ENCODE peak calls at places on chromosome 11, in six cellular contexts. U is glutamatergic neuron, W is H9, M is Peyer's patch, Y is sigmoid colon, F is pancreas. O is an unnamed sample.
A peak's percentile ranks its signal among the peaks of the same experiment; 100 is the strongest.

GRCh38 chr11:70872950-70873735 is 379.2 kb downstream of the SHANK2 start:
- DNase-seq in U (no peak), W (peak; percentile 68), M (no peak), Y (no peak), F (no peak), O (no peak)

GRCh38 chr11:114061053-114062049 is 1.8 kb downstream of the ZBTB16 start:
- DNase-seq in U (no peak), W (no peak), M (peak; percentile 67), Y (peak; percentile 87), F (peak; percentile 77), O (no peak)

GRCh38 chr11:119684361-119685072 is 44.5 kb downstream of the NECTIN1 start:
- DNase-seq in U (peak; percentile 53), W (no peak), M (no peak), Y (no peak), F (no peak), O (peak; percentile 18)

GRCh38 chr11:130478204-130478701 is 29.8 kb downstream of the ADAMTS15 start:
- DNase-seq in U (no peak), W (no peak), M (no peak), Y (peak; percentile 93), F (no peak), O (no peak)

GRCh38 chr11:90135016-90135415 is 553 bp downstream of the NAALAD2 start:
- DNase-seq in U (no peak), W (no peak), M (no peak), Y (no peak), F (no peak), O (no peak)

GRCh38 chr11:61160487-61161189 is 588 bp downstream of the VPS37C start:
- DNase-seq in U (no peak), W (no peak), M (no peak), Y (no peak), F (no peak), O (no peak)

GRCh38 chr11:73439002-73439843 is 63.0 kb downstream of the RELT start:
- DNase-seq in U (no peak), W (no peak), M (peak; percentile 51), Y (no peak), F (no peak), O (no peak)

GRCh38 chr11:88552377-88553029 is 215.0 kb upstream of the CTSC start:
- DNase-seq in U (peak; percentile 68), W (peak; percentile 79), M (no peak), Y (no peak), F (peak; percentile 57), O (peak; percentile 25)

GRCh38 chr11:130999992-131000770 is 83.9 kb upstream of the SNX19 start:
- DNase-seq in U (no peak), W (no peak), M (no peak), Y (no peak), F (no peak), O (no peak)

GRCh38 chr11:131999955-132000354 is 629.5 kb downstream of the NTM start:
- DNase-seq in U (no peak), W (no peak), M (no peak), Y (no peak), F (no peak), O (no peak)

GRCh38 chr11:8928981-8929615 is 3.6 kb downstream of the C11orf16 start:
- DNase-seq in U (no peak), W (no peak), M (no peak), Y (no peak), F (no peak), O (no peak)

GRCh38 chr11:112289588-112290461 is 29.2 kb upstream of the PLET1 start:
- DNase-seq in U (peak; percentile 92), W (peak; percentile 85), M (peak; percentile 90), Y (peak; percentile 89), F (peak; percentile 92), O (peak; percentile 80)

GRCh38 chr11:33970984-33971466 is 79.1 kb upstream of the LMO2 start:
- DNase-seq in U (peak; percentile 40), W (peak; percentile 51), M (no peak), Y (peak; percentile 68), F (no peak), O (peak; percentile 14)

GRCh38 chr11:1714908-1715885 is 18.2 kb downstream of the KRTAP5-6 start:
- DNase-seq in U (no peak), W (peak; percentile 12), M (no peak), Y (no peak), F (no peak), O (no peak)

GRCh38 chr11:37557990-37558389 is 960.0 kb upstream of the RAG2 start:
- DNase-seq in U (no peak), W (no peak), M (no peak), Y (no peak), F (no peak), O (no peak)

GRCh38 chr11:107606122-107606521 is 15.2 kb downstream of the ELMOD1 start:
- DNase-seq in U (no peak), W (peak; percentile 51), M (no peak), Y (no peak), F (no peak), O (no peak)

GRCh38 chr11:67354314-67355022 is 1.1 kb upstream of the POLD4 start:
- DNase-seq in U (no peak), W (peak; percentile 48), M (peak; percentile 86), Y (peak; percentile 81), F (no peak), O (no peak)

GRCh38 chr11:8786933-8787332 is 104.3 kb downstream of the RPL27A start:
- DNase-seq in U (no peak), W (no peak), M (no peak), Y (no peak), F (no peak), O (no peak)

GRCh38 chr11:94739331-94739730 is 28.8 kb upstream of the AMOTL1 start:
- DNase-seq in U (no peak), W (no peak), M (no peak), Y (no peak), F (no peak), O (no peak)

GRCh38 chr11:20036625-20037335 is 123.5 kb downstream of the DBX1 start:
- DNase-seq in U (no peak), W (no peak), M (no peak), Y (no peak), F (no peak), O (no peak)

GRCh38 chr11:130403301-130403804 is 25.1 kb downstream of the ADAMTS8 start:
- DNase-seq in U (no peak), W (peak; percentile 51), M (no peak), Y (peak; percentile 91), F (no peak), O (no peak)

GRCh38 chr11:94449029-94449428 is 44.6 kb downstream of the MRE11 start:
- DNase-seq in U (no peak), W (no peak), M (no peak), Y (no peak), F (no peak), O (no peak)

GRCh38 chr11:65225284-65226102 is 36.3 kb upstream of the POLA2 start:
- DNase-seq in U (peak; percentile 50), W (peak; percentile 69), M (peak; percentile 66), Y (peak; percentile 85), F (peak; percentile 76), O (peak; percentile 49)

GRCh38 chr11:70343631-70344030 is 54.7 kb upstream of the CTTN start:
- DNase-seq in U (no peak), W (no peak), M (no peak), Y (no peak), F (no peak), O (no peak)

GRCh38 chr11:13963169-13963948 is 836 bp downstream of the SPON1 start:
- DNase-seq in U (peak; percentile 36), W (peak; percentile 49), M (peak; percentile 67), Y (peak; percentile 72), F (peak; percentile 62), O (peak; percentile 9)

GRCh38 chr11:71298016-71298550 is 45.7 kb upstream of the SHANK2 start:
- DNase-seq in U (no peak), W (peak; percentile 16), M (no peak), Y (peak; percentile 10), F (no peak), O (no peak)

GRCh38 chr11:32136654-32137053 is 45.8 kb downstream of the RCN1 start:
- DNase-seq in U (no peak), W (no peak), M (no peak), Y (no peak), F (no peak), O (no peak)

GRCh38 chr11:1847941-1848639 is 4.8 kb upstream of the LSP1 start:
- DNase-seq in U (no peak), W (no peak), M (no peak), Y (no peak), F (no peak), O (no peak)

DNA sequence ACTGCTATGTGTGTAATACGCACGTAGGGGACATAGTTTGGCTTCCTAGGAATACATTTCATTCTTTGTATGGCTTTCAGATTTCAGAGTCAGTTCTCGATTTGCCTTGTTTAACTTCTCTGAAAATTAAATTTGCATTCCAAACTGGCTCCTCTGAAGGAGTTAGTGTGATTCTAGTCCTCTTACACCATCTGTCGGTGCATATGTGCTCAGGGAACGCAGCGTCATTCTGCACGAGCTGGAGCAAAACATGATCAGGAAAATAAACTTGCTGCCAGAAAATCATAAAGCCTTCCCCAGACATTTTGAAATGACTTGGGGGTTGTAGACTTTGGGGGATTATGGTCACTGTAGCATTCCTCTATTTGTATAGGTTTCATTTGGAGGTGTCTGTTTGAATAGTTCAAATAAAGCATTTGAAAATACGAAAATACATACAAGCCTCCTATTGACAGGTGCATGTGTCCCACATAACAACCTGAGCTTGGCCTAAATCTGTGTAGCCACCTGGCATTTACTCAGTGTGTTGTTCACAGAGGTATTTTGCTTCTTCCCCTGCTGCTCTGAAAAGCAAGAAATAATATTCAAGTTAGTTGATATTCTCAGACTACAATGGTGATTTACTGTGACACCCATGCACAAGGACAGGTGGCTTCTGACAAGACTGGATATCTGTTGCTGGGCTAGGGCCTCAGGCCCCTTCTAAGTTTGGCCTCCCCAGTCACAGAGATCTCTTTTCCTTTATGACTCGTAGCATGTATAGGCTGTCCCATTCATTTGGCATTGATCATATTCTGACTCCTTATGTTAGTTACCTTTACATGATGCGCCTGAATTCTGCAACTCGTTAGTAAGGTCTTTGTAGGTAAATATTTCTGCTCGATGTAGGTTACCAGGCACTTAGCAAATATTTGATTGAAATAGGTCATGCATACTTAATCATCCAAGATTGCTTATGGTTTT is 81.6 kb upstream of the SORL1-AS1 start:
- DNase-seq in U (peak; percentile 26), W (no peak), M (no peak), Y (no peak), F (no peak), O (no peak)
- TF ChIP-seq CTCF in U (no peak), W (no peak), M (no peak), Y (peak; percentile 31), F (no peak), O (no peak)

GRCh38 chr11:36292311-36292722 is 3.1 kb upstream of the COMMD9 start:
- DNase-seq in U (no peak), W (no peak), M (no peak), Y (no peak), F (no peak), O (no peak)
- TF ChIP-seq CTCF in U (peak; percentile 73), W (peak; percentile 83), M (peak; percentile 55), Y (peak; percentile 9), F (peak; percentile 20), O (peak; percentile 72)

DNA sequence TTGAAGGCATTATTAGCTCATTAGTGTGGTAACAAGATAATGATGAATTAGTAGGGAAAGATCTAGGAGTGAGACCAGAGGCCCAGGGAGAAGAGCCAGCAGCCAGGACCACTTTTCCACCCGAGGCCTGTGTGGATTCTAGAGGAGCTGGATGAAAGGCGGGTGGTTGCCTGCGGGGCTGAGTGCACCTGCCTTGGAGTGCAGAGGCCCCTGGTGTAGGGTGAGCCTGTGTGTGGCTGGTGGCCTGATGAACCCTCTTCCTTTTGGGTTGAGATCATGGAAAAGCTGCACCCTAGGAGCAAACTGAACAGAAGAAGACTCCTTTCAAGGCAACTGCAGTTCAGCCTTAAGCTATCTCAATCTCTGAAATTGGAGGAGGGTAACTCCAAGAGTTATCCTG is 5.9 kb upstream of the TP53AIP1 start:
- DNase-seq in U (no peak), W (peak; percentile 67), M (no peak), Y (no peak), F (no peak), O (no peak)
- TF ChIP-seq CTCF in U (no peak), W (peak; percentile 63), M (no peak), Y (no peak), F (no peak), O (peak; percentile 17)

GRCh38 chr11:45393334-45393733 is 107.2 kb upstream of the SYT13 start:
- DNase-seq in U (no peak), W (no peak), M (no peak), Y (peak; percentile 20), F (no peak), O (no peak)
- TF ChIP-seq CTCF in U (no peak), W (no peak), M (no peak), Y (no peak), F (no peak), O (no peak)

O was measured in neural crest cell.